ENCODE peak calls at places on chromosomes 4 and X, in ten cellular contexts. N, X, G, S, K, T, E, C, D and B are unnamed samples.
A peak's percentile ranks its signal among the peaks of the same experiment; 100 is the strongest.

GRCh38 chr4:75895744-75896314 is 6.4 kb downstream of the PPEF2 start:
- DNase-seq in C (peak; percentile 60), K (peak; percentile 56), T (peak; percentile 45), E (no peak), S (no peak), X (no peak), D (peak; percentile 45), G (peak; percentile 11), N (no peak), B (no peak)

GRCh38 chrX:71910526-71911022 is at the start of gene NHSL2:
- DNase-seq in D (no peak), C (peak; percentile 72), G (no peak), K (no peak), T (peak; percentile 16), X (peak; percentile 29), N (no peak), E (no peak), S (no peak), B (no peak)

GRCh38 chrX:111168314-111168713 is 72.3 kb downstream of the PAK3 start:
- DNase-seq in T (peak; percentile 11), G (peak; percentile 12), X (no peak), S (no peak), C (peak; percentile 72), E (no peak), K (peak; percentile 1), N (no peak), D (peak; percentile 13), B (no peak)

GRCh38 chr4:80202784-80203553 is 5.7 kb downstream of the PRDM8 start:
- DNase-seq in E (no peak), X (peak; percentile 38), C (peak; percentile 81), T (peak; percentile 48), N (no peak), G (no peak), D (peak; percentile 33), S (peak; percentile 57), K (peak; percentile 20), B (no peak)

GRCh38 chrX:103773445-103773844 is 3.2 kb upstream of the PLP1 start:
- DNase-seq in N (no peak), D (no peak), G (no peak), E (no peak), X (no peak), C (no peak), S (no peak), T (no peak), K (no peak), B (no peak)

GRCh38 chr4:185872747-185873380 is 60.9 kb upstream of the SORBS2 start:
- DNase-seq in G (peak; percentile 27), X (no peak), D (no peak), K (peak; percentile 39), S (no peak), N (no peak), E (no peak), C (peak; percentile 65), T (no peak), B (no peak)

GRCh38 chrX:30504309-30504708 is 73.3 kb downstream of the TASL start:
- DNase-seq in X (no peak), G (peak; percentile 8), S (no peak), D (peak; percentile 60), E (no peak), N (no peak), C (no peak), K (peak; percentile 56), T (peak; percentile 49), B (no peak)

GRCh38 chr4:43918377-43918776 is 530.2 kb downstream of the KCTD8 start:
- DNase-seq in N (no peak), C (no peak), E (no peak), T (no peak), D (no peak), K (no peak), S (no peak), X (no peak), G (no peak), B (no peak)

DNA sequence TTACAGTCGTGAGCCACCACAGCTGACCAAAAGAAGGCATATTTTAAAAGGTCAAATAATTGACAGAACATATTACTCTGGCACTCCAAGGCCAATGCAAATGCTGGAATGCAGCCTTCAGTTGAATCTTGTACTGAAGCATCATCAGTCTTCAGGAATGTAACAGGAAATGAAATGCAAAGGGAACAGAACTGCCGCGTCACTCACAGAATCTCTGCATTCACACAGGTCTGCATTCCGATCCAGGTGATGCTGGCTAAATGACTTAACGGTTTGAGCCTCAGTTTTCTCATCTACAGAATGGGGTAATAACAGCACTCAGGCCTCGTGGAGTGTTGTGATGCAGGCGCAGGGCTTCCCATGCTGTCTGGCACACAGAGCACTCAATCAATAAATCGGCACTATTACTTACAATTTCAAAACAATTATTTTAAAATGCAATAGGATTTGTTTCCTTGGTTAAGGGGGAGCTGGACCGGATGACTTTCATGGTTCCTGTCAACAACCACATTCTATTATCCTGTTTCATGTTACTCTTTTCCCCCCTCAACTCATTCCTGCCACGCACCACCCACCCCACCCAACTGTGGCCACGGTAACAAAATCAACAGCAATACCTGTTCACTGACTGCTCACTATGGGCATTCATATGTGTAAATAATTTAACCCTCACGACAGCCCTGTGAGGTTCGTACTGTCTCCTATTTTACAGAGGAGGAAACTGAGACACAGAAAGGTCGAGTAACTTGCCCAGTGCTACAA is 32.5 kb downstream of the IGFBP7 start:
- DNase-seq in C (peak; percentile 72), D (peak; percentile 93), E (no peak), X (no peak), N (no peak), T (peak; percentile 83), K (peak; percentile 98), G (peak; percentile 88), S (no peak), B (no peak)
- H3K4me3 ChIP-seq in C (no peak overlapping the region), D (no peak overlapping the region), E (peak overlapping the region; percentile 24), X (no peak overlapping the region), N (no peak overlapping the region), T (no peak overlapping the region), K (no peak overlapping the region), G (no peak overlapping the region), S (no peak overlapping the region), B (peak overlapping the region; percentile 18)

DNA sequence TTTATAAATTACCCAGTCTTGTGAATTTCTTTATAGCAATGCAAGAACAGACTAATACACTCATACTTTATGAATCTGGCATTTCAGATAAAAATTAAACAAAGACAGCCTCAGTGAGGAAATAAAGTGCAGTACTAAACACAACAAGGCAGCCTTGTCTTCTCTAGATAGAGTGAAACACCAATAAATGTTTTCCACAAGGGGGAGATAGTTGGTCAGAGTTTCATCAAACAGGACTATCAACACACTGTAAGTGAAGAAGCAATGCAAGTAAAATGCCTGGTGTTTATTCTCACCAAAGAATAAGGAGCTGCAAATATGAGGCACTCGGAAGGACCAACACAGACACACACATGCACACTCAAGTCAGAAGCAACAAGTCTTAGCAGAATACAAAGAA is 62.8 kb downstream of the FAM9B start:
- DNase-seq in D (peak; percentile 75), G (peak; percentile 17), E (peak; percentile 4), N (no peak), S (no peak), X (no peak), K (peak; percentile 72), C (no peak), T (peak; percentile 71), B (no peak)
- TF ChIP-seq CTCF in D (peak; percentile 41), G (peak; percentile 24), E (peak; percentile 41), N (peak; percentile 31), S (peak; percentile 18), X (peak; percentile 41), K (peak; percentile 25), C (peak; percentile 74), T (peak; percentile 24), B (no peak)

GRCh38 chrX:65406532-65406931 is 128.1 kb downstream of the LAS1L start:
- DNase-seq in C (no peak), T (no peak), S (peak; percentile 42), N (no peak), D (no peak), X (no peak), G (no peak), K (no peak), E (no peak), B (no peak)

DNA sequence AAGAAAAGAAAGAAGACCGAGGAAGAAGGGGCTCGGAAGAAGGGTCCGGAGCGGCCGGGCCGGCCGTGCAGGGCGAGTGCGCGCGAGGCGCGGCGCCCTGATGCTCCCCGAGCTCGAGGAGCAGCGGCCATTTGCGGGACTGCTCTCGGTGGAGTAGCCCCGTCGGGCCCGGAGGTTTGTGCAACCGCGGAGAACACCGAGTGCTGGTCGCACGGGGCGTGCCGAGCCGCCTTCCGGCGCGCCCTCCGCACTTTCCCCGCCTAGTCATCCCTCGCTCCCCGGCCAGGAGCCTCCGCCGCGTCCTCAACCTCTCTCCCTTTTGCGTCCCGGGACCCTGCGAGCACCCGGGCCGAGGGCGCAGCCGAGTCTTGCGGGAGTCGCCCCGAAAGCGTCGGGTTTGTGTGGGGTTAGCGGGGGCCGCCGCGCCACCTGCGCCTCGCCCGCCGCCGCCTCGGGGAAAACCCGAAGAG is 127.4 kb downstream of the LAS1L start:
- DNase-seq in S (peak; percentile 43), X (no peak), E (no peak), D (no peak), K (peak; percentile 1), T (no peak), C (no peak), G (peak; percentile 6), N (no peak), B (no peak)
- H3K4me3 ChIP-seq in S (peak overlapping the region; percentile 22), X (peak overlapping the region; percentile 47), E (no peak overlapping the region), D (no peak overlapping the region), K (peak overlapping the region; percentile 18), T (peak overlapping the region; percentile 19), C (peak overlapping the region; percentile 58), G (no peak overlapping the region), N (peak overlapping the region; percentile 39), B (peak overlapping the region; percentile 45)

GRCh38 chr4:30722916-30723270 is 2.7 kb downstream of the PCDH7 start:
- DNase-seq in D (no peak), C (peak; percentile 62), N (no peak), S (no peak), G (no peak), X (peak; percentile 13), T (no peak), E (no peak), K (no peak), B (no peak)

GRCh38 chr4:30720656-30721352 is 635 bp downstream of the PCDH7 start:
- DNase-seq in K (peak; percentile 48), S (peak; percentile 49), E (no peak), X (peak; percentile 21), T (peak; percentile 34), D (peak; percentile 50), N (no peak), C (no peak), G (no peak), B (no peak)

GRCh38 chr4:30721353-30722091 is 1.4 kb downstream of the PCDH7 start:
- DNase-seq in K (peak; percentile 22), X (peak; percentile 35), S (peak; percentile 64), G (peak; percentile 69), E (no peak), N (no peak), D (peak; percentile 39), T (peak; percentile 39), C (peak; percentile 86), B (no peak)

GRCh38 chr4:30724217-30724616 is 4.0 kb downstream of the PCDH7 start:
- DNase-seq in T (no peak), N (no peak), C (no peak), K (no peak), X (no peak), G (no peak), S (no peak), D (no peak), E (no peak), B (no peak)

DNA sequence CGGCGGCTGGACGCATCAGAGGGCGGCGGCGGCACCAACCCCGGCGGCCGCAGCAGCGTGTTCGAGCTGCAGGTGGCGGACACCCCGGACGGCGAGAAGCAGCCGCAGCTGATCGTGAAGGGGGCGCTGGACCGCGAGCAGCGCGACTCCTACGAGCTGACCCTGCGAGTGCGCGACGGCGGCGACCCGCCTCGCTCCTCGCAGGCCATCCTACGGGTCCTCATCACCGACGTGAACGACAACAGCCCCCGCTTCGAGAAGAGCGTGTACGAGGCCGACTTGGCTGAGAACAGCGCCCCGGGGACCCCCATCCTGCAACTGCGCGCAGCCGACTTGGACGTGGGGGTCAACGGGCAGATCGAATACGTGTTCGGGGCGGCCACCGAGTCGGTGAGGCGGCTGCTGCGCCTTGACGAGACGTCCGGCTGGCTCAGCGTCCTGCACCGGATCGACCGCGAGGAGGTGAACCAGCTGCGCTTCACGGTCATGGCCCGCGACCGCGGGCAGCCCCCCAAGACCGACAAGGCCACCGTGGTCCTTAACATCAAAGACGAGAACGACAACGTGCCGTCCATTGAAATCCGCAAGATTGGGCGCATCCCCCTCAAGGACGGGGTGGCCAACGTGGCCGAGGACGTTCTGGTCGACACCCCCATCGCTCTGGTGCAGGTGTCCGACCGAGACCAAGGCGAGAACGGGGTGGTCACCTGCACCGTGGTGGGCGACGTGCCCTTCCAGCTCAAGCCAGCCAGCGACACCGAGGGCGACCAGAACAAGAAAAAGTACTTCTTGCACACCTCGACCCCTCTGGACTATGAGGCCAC is 2.1 kb downstream of the PCDH7 start:
- DNase-seq in S (peak; percentile 42), N (no peak), G (no peak), X (peak; percentile 14), C (no peak), D (no peak), E (no peak), T (no peak), K (no peak), B (no peak)
- TF ChIP-seq CTCF in S (no peak), N (no peak), G (no peak), X (no peak), C (no peak), D (no peak), E (no peak), T (no peak), K (peak; percentile 7), B (peak; percentile 31)